ENCODE peak calls at places on chromosome 6, in four cellular contexts. K is H1, V is IMR-90, R is mesendoderm. S is an unnamed sample.

GRCh38 chr6:30688569-30688968 is 2.1 kb upstream of the PPP1R18 start:
- DNase-seq in V (no peak), R (no peak), K (no peak), S (no peak)

GRCh38 chr6:56440551-56440981 is 193.2 kb upstream of the COL21A1 start:
- DNase-seq in V (no peak), R (peak), K (no peak), S (no peak)

GRCh38 chr6:162852192-162852591 is 124.4 kb downstream of the PACRG start:
- DNase-seq in V (no peak), R (no peak), K (no peak), S (no peak)

GRCh38 chr6:127812985-127813681 is 87.7 kb downstream of the THEMIS start:
- DNase-seq in V (no peak), R (no peak), K (no peak), S (no peak)

GRCh38 chr6:30360139-30360538 is 15.2 kb downstream of the RPP21 start:
- DNase-seq in R (no peak), V (no peak), K (no peak), S (no peak)

GRCh38 chr6:17672064-17672718 is 34.5 kb downstream of the NUP153 start:
- DNase-seq in V (no peak), K (no peak), R (no peak), S (no peak)

GRCh38 chr6:10939840-10940239 is 53.0 kb downstream of the SYCP2L start:
- DNase-seq in K (no peak), R (no peak), V (no peak), S (no peak)

GRCh38 chr6:235763-236360 is 56.4 kb upstream of the DUSP22 start:
- DNase-seq in R (peak), K (no peak), V (peak), S (no peak)

GRCh38 chr6:73262701-73263569 is at the start of gene KHDC1:
- DNase-seq in K (peak), V (peak), R (peak), S (peak)

GRCh38 chr6:27882624-27883023 is 29.6 kb downstream of the OR2B2 start:
- DNase-seq in R (peak), V (no peak), K (no peak), S (no peak)

GRCh38 chr6:98944598-98945011 is 3.1 kb downstream of the FBXL4 start:
- DNase-seq in K (no peak), V (peak), R (peak), S (no peak)

GRCh38 chr6:22873531-22874136 is 304.3 kb downstream of the HDGFL1 start:
- DNase-seq in K (no peak), R (no peak), V (peak), S (no peak)

GRCh38 chr6:32941412-32941784 is 570 bp upstream of the HLA-DMB start:
- DNase-seq in K (no peak), V (no peak), R (no peak), S (no peak)

GRCh38 chr6:5132741-5133140 is 47.6 kb downstream of the PPP1R3G start:
- DNase-seq in K (peak), V (peak), R (peak), S (peak)

GRCh38 chr6:40474937-40475336 is 112.2 kb downstream of the LRFN2 start:
- DNase-seq in R (no peak), V (no peak), K (no peak), S (no peak)

GRCh38 chr6:111552241-111552744 is 53.4 kb downstream of the TRAF3IP2 start:
- DNase-seq in K (peak), V (peak), R (peak), S (peak)

GRCh38 chr6:56388414-56388752 is 141.0 kb upstream of the COL21A1 start:
- DNase-seq in K (no peak), R (no peak), V (no peak), S (no peak)

GRCh38 chr6:53795254-53795701 is 473 bp downstream of the LRRC1 start:
- DNase-seq in K (no peak), R (no peak), V (no peak), S (no peak)

GRCh38 chr6:47669684-47670515 is 28.5 kb upstream of the ADGRF4 start:
- DNase-seq in R (peak), K (no peak), V (no peak), S (no peak)

GRCh38 chr6:121549741-121550140 is 114.3 kb downstream of the GJA1 start:
- DNase-seq in K (no peak), R (no peak), V (peak), S (no peak)

GRCh38 chr6:97630592-97630991 is 347.6 kb upstream of the MMS22L start:
- DNase-seq in R (no peak), K (no peak), V (peak), S (no peak)

GRCh38 chr6:111427341-111428116 is 55.5 kb downstream of the REV3L start:
- DNase-seq in K (no peak), R (no peak), V (peak), S (no peak)

GRCh38 chr6:14284969-14285368 is 167.4 kb downstream of the CD83 start:
- DNase-seq in R (no peak), V (no peak), K (no peak), S (peak)

GRCh38 chr6:88141641-88142298 is 24.4 kb downstream of the CNR1 start:
- DNase-seq in R (no peak), K (no peak), V (no peak), S (no peak)

GRCh38 chr6:9942131-9942530 is 472.7 kb downstream of the TFAP2A start:
- DNase-seq in V (no peak), R (no peak), K (no peak), S (no peak)

GRCh38 chr6:15443119-15443518 is 197.2 kb downstream of the JARID2 start:
- DNase-seq in V (peak), R (no peak), K (no peak), S (no peak)

GRCh38 chr6:163429858-163430448 is 15.4 kb downstream of the QKI start:
- DNase-seq in K (no peak), R (no peak), V (no peak), S (no peak)

GRCh38 chr6:7959453-7959852 is 48.9 kb upstream of the TXNDC5 start:
- DNase-seq in R (no peak), K (no peak), V (no peak), S (no peak)

GRCh38 chr6:7958464-7958863 is 47.9 kb upstream of the TXNDC5 start:
- DNase-seq in R (no peak), V (no peak), K (no peak), S (no peak)

GRCh38 chr6:7960141-7960540 is 49.6 kb upstream of the TXNDC5 start:
- DNase-seq in V (no peak), K (no peak), R (no peak), S (no peak)

GRCh38 chr6:7960848-7961247 is 50.3 kb upstream of the TXNDC5 start:
- DNase-seq in V (no peak), R (no peak), K (no peak), S (no peak)
- H4K5ac ChIP-seq in V (no peak), R (no peak), K (no peak), S (no peak)

GRCh38 chr6:51382838-51383237 is 564.2 kb downstream of the TFAP2B start:
- DNase-seq in K (no peak), R (no peak), V (no peak), S (no peak)

GRCh38 chr6:51384736-51385135 is 566.1 kb downstream of the TFAP2B start:
- DNase-seq in R (no peak), K (no peak), V (no peak), S (no peak)

GRCh38 chr6:51386347-51386836 is 567.7 kb downstream of the TFAP2B start:
- DNase-seq in R (no peak), K (no peak), V (no peak), S (no peak)
- H4K5ac ChIP-seq in R (no peak), K (no peak), V (no peak), S (no peak)

GRCh38 chr6:107645740-107646139 is 155.8 kb downstream of the SOBP start:
- DNase-seq in R (no peak), V (no peak), K (no peak), S (no peak)

GRCh38 chr6:107641500-107641931 is 151.6 kb downstream of the SOBP start:
- DNase-seq in K (no peak), V (no peak), R (no peak), S (no peak)

GRCh38 chr6:107646176-107646575 is 156.3 kb downstream of the SOBP start:
- DNase-seq in V (no peak), K (no peak), R (no peak), S (no peak)

GRCh38 chr6:107644513-107644912 is 154.6 kb downstream of the SOBP start:
- DNase-seq in R (no peak), V (no peak), K (no peak), S (no peak)

GRCh38 chr6:107642348-107643347 is 152.7 kb downstream of the SOBP start:
- DNase-seq in K (no peak), V (no peak), R (no peak), S (no peak)
- H4K5ac ChIP-seq in K (no peak), V (no peak), R (no peak), S (no peak)

DNA sequence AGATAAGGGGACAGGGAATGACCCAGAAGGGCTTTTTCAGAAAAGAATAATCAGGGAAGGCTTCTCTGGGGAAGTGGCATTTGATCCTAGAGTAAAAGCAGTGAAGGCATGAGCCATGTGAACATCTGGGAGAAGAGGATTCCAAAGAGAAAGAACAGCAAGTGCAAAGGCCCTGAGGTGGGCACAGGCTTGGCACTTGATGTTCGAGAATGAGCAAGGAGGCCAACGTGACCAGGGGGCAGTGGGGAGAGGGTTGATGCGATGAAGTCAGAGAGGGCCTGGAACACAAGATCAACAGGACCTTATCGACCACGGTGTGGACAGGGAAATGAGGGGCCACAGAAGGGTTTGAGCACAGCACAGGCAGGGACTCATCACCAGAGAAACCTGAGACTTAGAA is 5.8 kb downstream of the GRM4 start:
- DNase-seq in R (no peak), V (no peak), K (no peak), S (no peak)
- H4K5ac ChIP-seq in R (no peak), V (no peak), K (no peak), S (no peak)

GRCh38 chr6:104929348-104929747 is 27.6 kb upstream of the LIN28B start:
- DNase-seq in K (no peak), R (no peak), V (no peak), S (no peak)

GRCh38 chr6:104930939-104931338 is 26.0 kb upstream of the LIN28B start:
- DNase-seq in R (no peak), K (no peak), V (no peak), S (no peak)

GRCh38 chr6:104928141-104928540 is 28.8 kb upstream of the LIN28B start:
- DNase-seq in K (no peak), R (peak), V (no peak), S (no peak)
- H4K5ac ChIP-seq in K (no peak), R (no peak), V (no peak), S (no peak)

GRCh38 chr6:139744891-139745290 is 370.4 kb upstream of the CITED2 start:
- DNase-seq in V (no peak), R (no peak), K (no peak), S (no peak)
- H4K5ac ChIP-seq in V (no peak), R (no peak), K (no peak), S (no peak)

GRCh38 chr6:108728826-108729225 is 119.4 kb upstream of the ARMC2 start:
- DNase-seq in K (no peak), R (no peak), V (no peak), S (no peak)

GRCh38 chr6:108733706-108734105 is 114.5 kb upstream of the ARMC2 start:
- DNase-seq in V (no peak), K (no peak), R (no peak), S (no peak)

GRCh38 chr6:108730556-108731228 is 117.5 kb upstream of the ARMC2 start:
- DNase-seq in K (no peak), V (no peak), R (no peak), S (no peak)

GRCh38 chr6:108732101-108732870 is 115.9 kb upstream of the ARMC2 start:
- DNase-seq in R (peak), K (no peak), V (peak), S (peak)

DNA sequence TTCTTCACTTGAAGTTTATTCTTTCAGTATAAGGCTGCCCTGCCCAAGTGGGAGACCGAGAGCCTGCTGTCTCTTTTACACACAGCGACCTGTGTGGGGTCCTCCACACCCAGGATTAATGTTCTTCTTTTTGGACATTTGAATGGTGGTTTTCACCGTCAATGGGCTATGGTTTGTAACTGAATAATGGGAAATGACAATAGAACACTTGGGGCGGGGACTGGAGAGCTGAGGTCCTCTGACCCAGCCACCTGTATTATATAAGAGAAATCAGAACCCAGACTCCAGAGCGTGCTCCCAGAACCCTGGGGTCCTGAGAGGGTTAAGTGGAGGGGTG is 117.0 kb upstream of the ARMC2 start:
- DNase-seq in R (no peak), K (no peak), V (no peak), S (no peak)
- H4K5ac ChIP-seq in R (no peak), K (no peak), V (no peak), S (no peak)

DNA sequence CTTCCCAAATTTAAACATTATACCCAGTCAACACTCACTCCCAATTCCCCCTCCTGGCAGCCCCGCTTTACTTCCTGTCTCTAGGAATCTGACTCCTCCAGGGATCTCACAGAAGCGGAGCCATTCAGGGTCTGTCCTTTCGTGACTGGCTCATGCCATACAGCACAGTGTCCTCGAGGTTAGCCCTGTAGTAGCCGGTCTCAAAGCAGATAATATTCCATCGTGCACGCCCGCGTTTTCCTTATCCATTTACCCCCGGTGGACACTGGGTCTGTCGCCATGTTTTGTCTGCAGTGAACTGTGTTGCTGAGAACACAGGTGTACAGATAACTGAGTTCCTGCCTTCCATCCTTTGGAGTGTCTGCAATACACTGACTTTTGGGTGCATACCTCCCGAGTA is 95.3 kb downstream of the TTLL2 start:
- DNase-seq in R (peak), K (no peak), V (no peak), S (peak)
- H4K5ac ChIP-seq in R (no peak), K (no peak), V (no peak), S (no peak)

GRCh38 chr6:44321210-44321609 is 8.1 kb upstream of the AARS2 start:
- DNase-seq in K (no peak), R (no peak), V (no peak), S (no peak)
- H4K5ac ChIP-seq in K (no peak), R (no peak), V (no peak), S (no peak)

S was measured in H9.